ENCODE peak calls at places on chromosome 16, in nine cellular contexts. R is ovary, O is cardiac muscle cell, B is heart right ventricle, E is substantia nigra, S is testis, K is hepatocyte, G is ascending aorta, H is H9. J is an unnamed sample.

GRCh38 chr16:64182985-64183384 is 938.9 kb downstream of the CDH11 start:
- DNase-seq in R (no peak), O (no peak), B (no peak), E (no peak), S (peak; percentile 31), K (no peak), G (no peak), H (no peak), J (no peak)

GRCh38 chr16:47028767-47029377 is 55.4 kb upstream of the DNAJA2 start:
- DNase-seq in R (no peak), O (no peak), B (no peak), E (no peak), S (no peak), K (no peak), G (no peak), H (no peak), J (no peak)

GRCh38 chr16:51049678-51050378 is 101.2 kb downstream of the SALL1 start:
- DNase-seq in R (no peak), O (no peak), B (no peak), E (no peak), S (no peak), K (no peak), G (no peak), H (no peak), J (no peak)

GRCh38 chr16:23323224-23324030 is 21.3 kb downstream of the SCNN1B start:
- DNase-seq in R (no peak), O (no peak), B (no peak), E (no peak), S (no peak), K (no peak), G (no peak), H (no peak), J (no peak)

GRCh38 chr16:50580180-50580771 is 32.1 kb downstream of the NKD1 start:
- DNase-seq in R (no peak), O (no peak), B (no peak), E (no peak), S (no peak), K (no peak), G (no peak), H (no peak), J (no peak)

GRCh38 chr16:3094289-3095027 is 4.6 kb downstream of the ZSCAN10 start:
- DNase-seq in R (no peak), O (peak; percentile 53), B (no peak), E (no peak), S (peak; percentile 50), K (no peak), G (no peak), H (no peak), J (no peak)

GRCh38 chr16:71426069-71426879 is 15.6 kb downstream of the TLE7 start:
- DNase-seq in R (peak; percentile 73), O (peak; percentile 56), B (no peak), E (no peak), S (peak; percentile 82), K (peak; percentile 81), G (no peak), H (peak; percentile 95), J (no peak)

GRCh38 chr16:27232061-27232841 is 28.9 kb downstream of the KDM8 start:
- DNase-seq in R (no peak), O (no peak), B (no peak), E (peak; percentile 29), S (no peak), K (no peak), G (no peak), H (no peak), J (no peak)

GRCh38 chr16:16988963-16989362 is 481.8 kb downstream of the XYLT1 start:
- DNase-seq in R (no peak), O (no peak), B (no peak), E (no peak), S (no peak), K (no peak), G (no peak), H (no peak), J (no peak)

GRCh38 chr16:35298460-35299243 is 1839.2 kb downstream of the TP53TG3F start:
- DNase-seq in R (no peak), O (no peak), B (no peak), E (no peak), S (no peak), K (no peak), G (no peak), H (no peak), J (no peak)

GRCh38 chr16:7849891-7850290 is 517.2 kb downstream of the RBFOX1 start:
- DNase-seq in R (no peak), O (no peak), B (no peak), E (no peak), S (no peak), K (no peak), G (no peak), H (no peak), J (no peak)

GRCh38 chr16:90077757-90078593 is 844 bp upstream of the PRDM7 start:
- DNase-seq in R (no peak), O (peak; percentile 0), B (no peak), E (no peak), S (peak; percentile 30), K (peak; percentile 51), G (no peak), H (peak; percentile 40), J (no peak)

GRCh38 chr16:70728145-70728544 is 42.3 kb upstream of the MTSS2 start:
- DNase-seq in R (no peak), O (no peak), B (no peak), E (no peak), S (no peak), K (no peak), G (no peak), H (no peak), J (no peak)

GRCh38 chr16:80518436-80518835 is 22.4 kb upstream of the DYNLRB2 start:
- DNase-seq in R (no peak), O (no peak), B (no peak), E (no peak), S (no peak), K (no peak), G (no peak), H (no peak), J (no peak)

GRCh38 chr16:13527332-13527731 is 392.6 kb upstream of the ERCC4 start:
- DNase-seq in R (no peak), O (no peak), B (no peak), E (no peak), S (no peak), K (no peak), G (no peak), H (no peak), J (no peak)

DNA sequence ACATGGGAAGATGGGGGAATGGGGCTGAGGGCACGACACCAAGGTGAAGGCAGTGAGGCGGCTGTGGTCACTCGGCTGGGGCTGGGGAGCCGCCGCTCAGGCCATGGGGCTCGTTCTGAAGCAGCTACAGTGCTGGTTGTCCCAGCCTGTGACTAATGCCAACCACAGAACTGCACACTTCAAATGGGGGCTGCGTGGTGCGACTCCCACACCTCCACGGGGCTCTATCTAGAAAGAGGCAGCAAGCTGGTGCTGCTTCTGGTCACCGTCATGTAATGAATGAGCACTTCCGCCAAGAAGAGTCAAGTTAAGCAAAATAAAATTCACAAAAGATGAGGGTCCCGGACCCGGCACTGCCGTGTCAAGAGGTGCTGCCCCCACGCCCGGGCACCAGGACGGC is 20.0 kb downstream of the GALNS start:
- DNase-seq in R (no peak), O (no peak), B (no peak), E (no peak), S (no peak), K (no peak), G (no peak), H (no peak), J (no peak)
- H3K27ac ChIP-seq in R (no peak overlapping the region), O (no peak overlapping the region), B (no peak overlapping the region), E (no peak overlapping the region), S (no peak overlapping the region), K (no peak overlapping the region), G (no peak overlapping the region), H (no peak overlapping the region), J (no peak overlapping the region)

GRCh38 chr16:4801962-4802658 is at the start of gene ROGDI:
- DNase-seq in R (peak; percentile 81), O (peak; percentile 94), B (peak; percentile 75), E (peak; percentile 62), S (peak; percentile 86), K (peak; percentile 89), G (peak; percentile 87), H (peak; percentile 95), J (no peak)

GRCh38 chr16:4802659-4803287 is 340 bp upstream of the ROGDI start:
- DNase-seq in R (peak; percentile 90), O (peak; percentile 95), B (peak; percentile 93), E (peak; percentile 97), S (peak; percentile 96), K (peak; percentile 95), G (peak; percentile 95), H (peak; percentile 95), J (peak; percentile 96)

GRCh38 chr16:4803479-4804243 is 1.2 kb upstream of the ROGDI start:
- DNase-seq in R (no peak), O (no peak), B (no peak), E (no peak), S (no peak), K (no peak), G (no peak), H (no peak), J (no peak)

GRCh38 chr16:4806280-4806679 is 3.8 kb upstream of the ROGDI start:
- DNase-seq in R (no peak), O (no peak), B (no peak), E (no peak), S (no peak), K (no peak), G (no peak), H (no peak), J (no peak)

GRCh38 chr16:4805231-4805630 is 2.8 kb upstream of the ROGDI start:
- DNase-seq in R (no peak), O (peak; percentile 60), B (no peak), E (no peak), S (peak; percentile 36), K (no peak), G (no peak), H (no peak), J (no peak)
- H3K27ac ChIP-seq in R (peak overlapping the region; percentile 23), O (peak overlapping the region; percentile 90), B (peak overlapping the region; percentile 68), E (no peak overlapping the region), S (no peak overlapping the region), K (peak overlapping the region; percentile 37), G (no peak overlapping the region), H (no peak overlapping the region), J (no peak overlapping the region)

GRCh38 chr16:67661101-67661661 is 421 bp downstream of the PARD6A start:
- DNase-seq in R (no peak), O (peak; percentile 81), B (peak; percentile 22), E (no peak), S (no peak), K (peak; percentile 84), G (no peak), H (peak; percentile 79), J (no peak)
- H3K27ac ChIP-seq in R (peak overlapping the region; percentile 88), O (no peak overlapping the region), B (peak overlapping the region; percentile 97), E (peak overlapping the region; percentile 69), S (peak overlapping the region; percentile 96), K (peak overlapping the region; percentile 57), G (peak overlapping the region; percentile 90), H (no peak overlapping the region), J (peak overlapping the region; percentile 87)

DNA sequence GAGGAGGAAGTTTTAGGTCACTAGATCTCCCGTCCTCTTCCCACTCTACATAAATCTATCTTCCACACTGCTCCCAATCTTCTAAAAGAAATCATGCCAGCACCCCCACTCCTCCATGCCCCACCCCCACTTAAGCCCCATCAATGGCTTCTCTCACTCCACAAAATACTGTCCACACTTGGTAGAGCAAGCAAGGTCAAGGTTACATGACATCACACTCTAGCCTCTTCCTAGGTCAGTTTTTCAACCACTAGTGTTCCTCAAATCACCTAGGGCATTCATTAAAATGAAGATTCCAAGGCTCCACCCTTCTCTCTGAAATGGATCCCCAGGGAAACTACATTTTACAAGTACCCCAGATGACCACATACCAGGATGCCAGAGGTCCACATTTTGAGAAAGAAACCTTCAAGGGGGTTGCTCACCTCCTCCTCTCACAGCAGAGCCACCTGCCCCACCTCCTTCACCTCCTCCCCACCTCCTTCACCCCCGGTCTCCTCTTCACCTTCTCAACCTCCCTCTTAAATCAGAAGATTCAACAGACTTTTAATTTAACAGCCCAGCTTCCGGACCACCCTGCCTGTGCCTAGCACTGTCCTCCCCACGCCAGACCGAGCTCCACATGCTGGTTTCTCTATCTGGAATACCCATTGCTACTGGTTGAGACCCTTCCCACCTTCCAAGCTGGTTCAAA is 3.2 kb downstream of the AMFR start:
- DNase-seq in R (no peak), O (no peak), B (no peak), E (no peak), S (no peak), K (no peak), G (no peak), H (no peak), J (no peak)
- H3K27ac ChIP-seq in R (no peak overlapping the region), O (no peak overlapping the region), B (no peak overlapping the region), E (no peak overlapping the region), S (peak overlapping the region; percentile 51), K (no peak overlapping the region), G (no peak overlapping the region), H (no peak overlapping the region), J (no peak overlapping the region)